ENCODE peak calls at places on chromosome 5, in seven cellular contexts. One of them, this sample, is unnamed.

GRCh38 chr5:179137001-179137642 is 76.9 kb downstream of the ZNF354C start:
- DNase-seq in SJSA1: no peak
- DNase-seq in iris pigment epithelial cell: no peak
- DNase-seq in ureter: no peak
- DNase-seq in stimulated activated CD8-positive, alpha-beta memory T cell treated with anti-CD3 and anti-CD28 coated beads, Interleukin-7, amount 100 ng/mL, for 24 hours: no peak
- DNase-seq in PC-3: no peak
- DNase-seq in PC-9: no peak
- DNase-seq in this sample: no peak

GRCh38 chr5:14665110-14665822 is 748 bp downstream of the OTULIN start:
- DNase-seq in SJSA1: no peak
- DNase-seq in iris pigment epithelial cell: no peak
- DNase-seq in ureter: no peak
- DNase-seq in stimulated activated CD8-positive, alpha-beta memory T cell treated with anti-CD3 and anti-CD28 coated beads, Interleukin-7, amount 100 ng/mL, for 24 hours: no peak
- DNase-seq in PC-3: peak; percentile 59
- DNase-seq in PC-9: no peak
- DNase-seq in this sample: peak; percentile 30

GRCh38 chr5:76999451-76999850 is 30.8 kb upstream of the AGGF1 start:
- DNase-seq in SJSA1: no peak
- DNase-seq in iris pigment epithelial cell: peak; percentile 90
- DNase-seq in ureter: no peak
- DNase-seq in stimulated activated CD8-positive, alpha-beta memory T cell treated with anti-CD3 and anti-CD28 coated beads, Interleukin-7, amount 100 ng/mL, for 24 hours: no peak
- DNase-seq in PC-3: peak; percentile 38
- DNase-seq in PC-9: peak; percentile 70
- DNase-seq in this sample: no peak

GRCh38 chr5:93186031-93186682 is 394.9 kb downstream of the NR2F1-AS1 start:
- DNase-seq in SJSA1: no peak
- DNase-seq in iris pigment epithelial cell: peak; percentile 84
- DNase-seq in ureter: no peak
- DNase-seq in stimulated activated CD8-positive, alpha-beta memory T cell treated with anti-CD3 and anti-CD28 coated beads, Interleukin-7, amount 100 ng/mL, for 24 hours: no peak
- DNase-seq in PC-3: peak; percentile 66
- DNase-seq in PC-9: no peak
- DNase-seq in this sample: no peak

GRCh38 chr5:113686599-113686998 is 173.1 kb downstream of the YTHDC2 start:
- DNase-seq in SJSA1: no peak
- DNase-seq in iris pigment epithelial cell: no peak
- DNase-seq in ureter: no peak
- DNase-seq in stimulated activated CD8-positive, alpha-beta memory T cell treated with anti-CD3 and anti-CD28 coated beads, Interleukin-7, amount 100 ng/mL, for 24 hours: no peak
- DNase-seq in PC-3: no peak
- DNase-seq in PC-9: no peak
- DNase-seq in this sample: no peak

GRCh38 chr5:55934117-55934613 is 60.6 kb downstream of the IL6ST start:
- DNase-seq in SJSA1: no peak
- DNase-seq in iris pigment epithelial cell: peak; percentile 13
- DNase-seq in ureter: no peak
- DNase-seq in stimulated activated CD8-positive, alpha-beta memory T cell treated with anti-CD3 and anti-CD28 coated beads, Interleukin-7, amount 100 ng/mL, for 24 hours: no peak
- DNase-seq in PC-3: peak; percentile 31
- DNase-seq in PC-9: peak; percentile 94
- DNase-seq in this sample: no peak

GRCh38 chr5:10289353-10289752 is 18.3 kb downstream of the CMBL start:
- DNase-seq in SJSA1: no peak
- DNase-seq in iris pigment epithelial cell: no peak
- DNase-seq in ureter: no peak
- DNase-seq in stimulated activated CD8-positive, alpha-beta memory T cell treated with anti-CD3 and anti-CD28 coated beads, Interleukin-7, amount 100 ng/mL, for 24 hours: no peak
- DNase-seq in PC-3: no peak
- DNase-seq in PC-9: peak; percentile 57
- DNase-seq in this sample: peak; percentile 66

GRCh38 chr5:126965061-126965475 is 65.3 kb downstream of the MARCHF3 start:
- DNase-seq in SJSA1: no peak
- DNase-seq in iris pigment epithelial cell: peak; percentile 98
- DNase-seq in ureter: no peak
- DNase-seq in stimulated activated CD8-positive, alpha-beta memory T cell treated with anti-CD3 and anti-CD28 coated beads, Interleukin-7, amount 100 ng/mL, for 24 hours: no peak
- DNase-seq in PC-3: peak; percentile 93
- DNase-seq in PC-9: peak; percentile 86
- DNase-seq in this sample: no peak

GRCh38 chr5:174425271-174425963 is 299.0 kb upstream of the MSX2 start:
- DNase-seq in SJSA1: no peak
- DNase-seq in iris pigment epithelial cell: no peak
- DNase-seq in ureter: peak; percentile 90
- DNase-seq in stimulated activated CD8-positive, alpha-beta memory T cell treated with anti-CD3 and anti-CD28 coated beads, Interleukin-7, amount 100 ng/mL, for 24 hours: no peak
- DNase-seq in PC-3: no peak
- DNase-seq in PC-9: no peak
- DNase-seq in this sample: peak; percentile 6

GRCh38 chr5:75337366-75338021 is 474 bp downstream of the HMGCR start:
- DNase-seq in SJSA1: peak; percentile 51
- DNase-seq in iris pigment epithelial cell: peak; percentile 22
- DNase-seq in ureter: peak; percentile 48
- DNase-seq in stimulated activated CD8-positive, alpha-beta memory T cell treated with anti-CD3 and anti-CD28 coated beads, Interleukin-7, amount 100 ng/mL, for 24 hours: no peak
- DNase-seq in PC-3: no peak
- DNase-seq in PC-9: no peak
- DNase-seq in this sample: no peak

GRCh38 chr5:154146409-154146808 is 44.1 kb upstream of the GALNT10 start:
- DNase-seq in SJSA1: no peak
- DNase-seq in iris pigment epithelial cell: no peak
- DNase-seq in ureter: no peak
- DNase-seq in stimulated activated CD8-positive, alpha-beta memory T cell treated with anti-CD3 and anti-CD28 coated beads, Interleukin-7, amount 100 ng/mL, for 24 hours: no peak
- DNase-seq in PC-3: no peak
- DNase-seq in PC-9: no peak
- DNase-seq in this sample: no peak

GRCh38 chr5:132054697-132055440 is 5.6 kb upstream of the IL3 start:
- DNase-seq in SJSA1: no peak
- DNase-seq in iris pigment epithelial cell: no peak
- DNase-seq in ureter: peak; percentile 25
- DNase-seq in stimulated activated CD8-positive, alpha-beta memory T cell treated with anti-CD3 and anti-CD28 coated beads, Interleukin-7, amount 100 ng/mL, for 24 hours: no peak
- DNase-seq in PC-3: no peak
- DNase-seq in PC-9: no peak
- DNase-seq in this sample: no peak

This sample was measured in thyroid gland.